ENCODE peak calls at places on chromosomes 3 and 15, in six cellular contexts. M is stimulated activated naive CD4-positive, alpha-beta T cell treated with Interleukin-2 at 50 U/mL for 16 hours; S is CD14-positive monocyte; E is NCI-H2081 treated with DMSO at 0.1 percent for 48 hours; K is bronchial epithelial cell; L is stimulated activated CD8-positive, alpha-beta memory T cell treated with anti-CD3 and anti-CD28 coated beads, Interleukin-4, amount 100 ng/mL, for 24 hours. P is an unnamed sample.

GRCh38 chr3:174907628-174908407 is 48.7 kb downstream of the NAALADL2 start:
- DNase-seq in M (no peak), S (no peak), E (no peak), K (peak), L (no peak), P (no peak)

GRCh38 chr3:142434503-142434902 is 13.3 kb downstream of the XRN1 start:
- DNase-seq in M (no peak), S (no peak), E (no peak), K (no peak), L (no peak), P (no peak)

GRCh38 chr3:50606596-50606995 is 5.0 kb downstream of the CISH start:
- DNase-seq in M (no peak), S (no peak), E (no peak), K (no peak), L (no peak), P (no peak)

GRCh38 chr3:144692488-144692887 is 720.9 kb downstream of the DIPK2A start:
- DNase-seq in M (no peak), S (no peak), E (no peak), K (no peak), L (no peak), P (no peak)

GRCh38 chr15:37088436-37088835 is 11.9 kb downstream of the MEIS2 start:
- DNase-seq in M (no peak), S (no peak), E (no peak), K (no peak), L (no peak), P (no peak)

GRCh38 chr3:170572665-170573253 is 13.1 kb downstream of the SLC7A14 start:
- DNase-seq in M (no peak), S (no peak), E (no peak), K (peak), L (no peak), P (peak)

GRCh38 chr3:158110658-158111018 is 749 bp downstream of the RSRC1 start:
- DNase-seq in M (no peak), S (no peak), E (peak), K (peak), L (no peak), P (no peak)

GRCh38 chr3:13011369-13012227 is 61.6 kb downstream of the IQSEC1 start:
- DNase-seq in M (peak), S (peak), E (no peak), K (peak), L (peak), P (no peak)

GRCh38 chr15:69535101-69535638 is 82.6 kb downstream of the RPLP1 start:
- DNase-seq in M (no peak), S (no peak), E (no peak), K (peak), L (no peak), P (peak)

GRCh38 chr15:51992953-51993352 is 21.4 kb upstream of the LEO1 start:
- DNase-seq in M (no peak), S (no peak), E (no peak), K (peak), L (no peak), P (peak)

GRCh38 chr15:82648257-82649103 is 1.3 kb upstream of the CPEB1 start:
- DNase-seq in M (no peak), S (no peak), E (no peak), K (no peak), L (no peak), P (no peak)

GRCh38 chr15:43505723-43506122 is 11.7 kb upstream of the MAP1A start:
- DNase-seq in M (no peak), S (no peak), E (no peak), K (no peak), L (no peak), P (no peak)

GRCh38 chr15:99480223-99480810 is 85.5 kb upstream of the MEF2A start:
- DNase-seq in M (no peak), S (no peak), E (no peak), K (peak), L (no peak), P (no peak)

GRCh38 chr15:81221449-81221848 is 24.8 kb downstream of the IL16 start:
- DNase-seq in M (no peak), S (no peak), E (no peak), K (no peak), L (no peak), P (no peak)

GRCh38 chr15:62280625-62281024 is 115.5 kb upstream of the C2CD4B start:
- DNase-seq in M (no peak), S (no peak), E (no peak), K (no peak), L (no peak), P (no peak)

GRCh38 chr3:193816656-193817311 is 223.8 kb downstream of the OPA1 start:
- DNase-seq in M (no peak), S (no peak), E (peak), K (no peak), L (no peak), P (no peak)

GRCh38 chr3:9782777-9783176 is 9.5 kb downstream of the TADA3 start:
- DNase-seq in M (no peak), S (no peak), E (no peak), K (peak), L (no peak), P (no peak)

GRCh38 chr3:15636028-15636709 is 34.6 kb downstream of the BTD start:
- DNase-seq in M (peak), S (peak), E (no peak), K (peak), L (no peak), P (peak)

GRCh38 chr3:127740136-127740915 is 67.6 kb downstream of the ABTB1 start:
- DNase-seq in M (no peak), S (no peak), E (no peak), K (no peak), L (no peak), P (no peak)

GRCh38 chr15:78372880-78373279 is 32.7 kb downstream of the CRABP1 start:
- DNase-seq in M (no peak), S (no peak), E (no peak), K (no peak), L (no peak), P (no peak)

GRCh38 chr15:50250789-50251394 is 14.6 kb downstream of the HDC start:
- DNase-seq in M (no peak), S (no peak), E (no peak), K (no peak), L (no peak), P (no peak)